ENCODE peak calls at places on chromosome 16, in eight cellular contexts. R is A549, J is PC-3, I is brain microvascular endothelial cell, D is bronchial epithelial cell, Z is astrocyte of the cerebellum, P is HFFc6, Q is OCI-LY7. V is an unnamed sample.

GRCh38 chr16:4409081-4409932 is 7.1 kb downstream of the CORO7 start:
- DNase-seq in R (peak), J (peak), I (no peak), D (no peak), Z (no peak), P (no peak), Q (no peak), V (peak)

GRCh38 chr16:11957591-11958395 is 7.2 kb upstream of the TNFRSF17 start:
- DNase-seq in R (no peak), J (no peak), I (no peak), D (no peak), Z (no peak), P (no peak), Q (no peak), V (no peak)

GRCh38 chr16:30535777-30536190 is 1.1 kb upstream of the ZNF747 start:
- DNase-seq in R (no peak), J (peak), I (peak), D (peak), Z (no peak), P (peak), Q (peak), V (no peak)

GRCh38 chr16:19284207-19284606 is 1.3 kb upstream of the CLEC19A start:
- DNase-seq in R (peak), J (peak), I (peak), D (peak), Z (no peak), P (no peak), Q (no peak), V (no peak)

GRCh38 chr16:56632160-56632847 is at the start of gene MT1M:
- DNase-seq in R (no peak), J (peak), I (no peak), D (no peak), Z (no peak), P (no peak), Q (no peak), V (no peak)

GRCh38 chr16:75282811-75283281 is 31.4 kb upstream of the BCAR1 start:
- DNase-seq in R (no peak), J (no peak), I (no peak), D (no peak), Z (no peak), P (no peak), Q (no peak), V (no peak)

GRCh38 chr16:20023190-20023589 is 50.5 kb downstream of the GPR139 start:
- DNase-seq in R (no peak), J (peak), I (peak), D (peak), Z (peak), P (no peak), Q (peak), V (no peak)

GRCh38 chr16:68284847-68285246 is 20.5 kb downstream of the SLC7A6 start:
- DNase-seq in R (no peak), J (no peak), I (no peak), D (no peak), Z (no peak), P (no peak), Q (peak), V (no peak)

GRCh38 chr16:83899272-83899897 is 470 bp downstream of the MLYCD start:
- DNase-seq in R (peak), J (peak), I (peak), D (peak), Z (no peak), P (peak), Q (peak), V (no peak)

GRCh38 chr16:10961231-10961630 is 16.9 kb downstream of the CLEC16A start:
- DNase-seq in R (no peak), J (no peak), I (peak), D (peak), Z (no peak), P (peak), Q (no peak), V (no peak)

GRCh38 chr16:24921229-24921628 is 75.5 kb downstream of the SLC5A11 start:
- DNase-seq in R (no peak), J (no peak), I (no peak), D (no peak), Z (no peak), P (no peak), Q (no peak), V (no peak)

GRCh38 chr16:57513371-57514102 is 22.8 kb downstream of the CCDC102A start:
- DNase-seq in R (no peak), J (no peak), I (no peak), D (no peak), Z (no peak), P (no peak), Q (no peak), V (no peak)

GRCh38 chr16:20344630-20345029 is 7.9 kb downstream of the UMOD start:
- DNase-seq in R (no peak), J (no peak), I (no peak), D (no peak), Z (no peak), P (no peak), Q (no peak), V (no peak)

GRCh38 chr16:4392382-4393242 is 21.0 kb downstream of the VASN start:
- DNase-seq in R (no peak), J (no peak), I (no peak), D (peak), Z (no peak), P (peak), Q (no peak), V (peak)

GRCh38 chr16:12027091-12027490 is 50.6 kb downstream of the SNX29 start:
- DNase-seq in R (no peak), J (peak), I (no peak), D (peak), Z (no peak), P (no peak), Q (peak), V (no peak)

GRCh38 chr16:22220714-22221113 is 14.6 kb downstream of the EEF2K start:
- DNase-seq in R (no peak), J (no peak), I (no peak), D (no peak), Z (no peak), P (no peak), Q (no peak), V (no peak)

GRCh38 chr16:58048914-58049696 is 23.6 kb downstream of the MMP15 start:
- DNase-seq in R (no peak), J (no peak), I (no peak), D (no peak), Z (no peak), P (no peak), Q (no peak), V (no peak)

GRCh38 chr16:3216263-3216640 is 18.7 kb downstream of the ZNF200 start:
- DNase-seq in R (no peak), J (no peak), I (no peak), D (no peak), Z (no peak), P (no peak), Q (peak), V (no peak)

GRCh38 chr16:80993293-80993691 is 13.4 kb downstream of the CMC2 start:
- DNase-seq in R (no peak), J (no peak), I (peak), D (peak), Z (peak), P (peak), Q (no peak), V (no peak)

GRCh38 chr16:4747906-4748681 is 13.8 kb downstream of the DNAAF8 start:
- DNase-seq in R (no peak), J (no peak), I (no peak), D (no peak), Z (no peak), P (no peak), Q (no peak), V (no peak)

GRCh38 chr16:77696149-77696548 is 26.2 kb upstream of the NUDT7 start:
- DNase-seq in R (no peak), J (no peak), I (no peak), D (no peak), Z (no peak), P (no peak), Q (no peak), V (no peak)

GRCh38 chr16:29230671-29231091 is 175.8 kb downstream of the NPIPB11 start:
- DNase-seq in R (no peak), J (no peak), I (no peak), D (no peak), Z (no peak), P (no peak), Q (no peak), V (no peak)

GRCh38 chr16:88763502-88764053 is 21.4 kb downstream of the PIEZO1 start:
- DNase-seq in R (no peak), J (no peak), I (no peak), D (no peak), Z (no peak), P (no peak), Q (no peak), V (no peak)

GRCh38 chr16:1941924-1942809 is 832 bp downstream of the MSRB1 start:
- DNase-seq in R (no peak), J (peak), I (no peak), D (peak), Z (no peak), P (no peak), Q (peak), V (peak)

GRCh38 chr16:87541004-87541881 is 48.4 kb upstream of the ZCCHC14 start:
- DNase-seq in R (no peak), J (peak), I (peak), D (peak), Z (peak), P (no peak), Q (no peak), V (no peak)

GRCh38 chr16:54430491-54431030 is 144.0 kb upstream of the IRX3 start:
- DNase-seq in R (no peak), J (peak), I (peak), D (peak), Z (peak), P (peak), Q (no peak), V (no peak)

GRCh38 chr16:11557811-11558210 is 28.9 kb downstream of the LITAF start:
- DNase-seq in R (no peak), J (no peak), I (no peak), D (no peak), Z (no peak), P (no peak), Q (no peak), V (no peak)

GRCh38 chr16:30027588-30028437 is 3.3 kb downstream of the TLCD3B start:
- DNase-seq in R (no peak), J (no peak), I (no peak), D (no peak), Z (no peak), P (no peak), Q (no peak), V (no peak)

GRCh38 chr16:79188115-79188779 is 412.3 kb downstream of the MAF start:
- DNase-seq in R (no peak), J (no peak), I (no peak), D (no peak), Z (no peak), P (no peak), Q (no peak), V (no peak)

GRCh38 chr16:53826658-53827057 is 122.7 kb downstream of the FTO start:
- DNase-seq in R (no peak), J (no peak), I (no peak), D (no peak), Z (no peak), P (no peak), Q (no peak), V (no peak)

GRCh38 chr16:89999831-90000574 is 19.3 kb downstream of the DBNDD1 start:
- DNase-seq in R (no peak), J (peak), I (no peak), D (no peak), Z (no peak), P (no peak), Q (no peak), V (no peak)
- TF ChIP-seq CTCF in R (no peak), J (no peak), I (peak), D (no peak), Z (no peak), P (peak), Q (peak), V (peak)

GRCh38 chr16:64809876-64810629 is 311.8 kb downstream of the CDH11 start:
- DNase-seq in R (no peak), J (no peak), I (no peak), D (no peak), Z (no peak), P (no peak), Q (no peak), V (no peak)
- TF ChIP-seq CTCF in R (no peak), J (peak), I (no peak), D (no peak), Z (no peak), P (no peak), Q (no peak), V (no peak)

GRCh38 chr16:85825326-85825725 is 25.8 kb downstream of the COX4I1 start:
- DNase-seq in R (no peak), J (no peak), I (no peak), D (no peak), Z (no peak), P (no peak), Q (peak), V (peak)
- TF ChIP-seq CTCF in R (no peak), J (peak), I (peak), D (no peak), Z (no peak), P (peak), Q (peak), V (peak)

DNA sequence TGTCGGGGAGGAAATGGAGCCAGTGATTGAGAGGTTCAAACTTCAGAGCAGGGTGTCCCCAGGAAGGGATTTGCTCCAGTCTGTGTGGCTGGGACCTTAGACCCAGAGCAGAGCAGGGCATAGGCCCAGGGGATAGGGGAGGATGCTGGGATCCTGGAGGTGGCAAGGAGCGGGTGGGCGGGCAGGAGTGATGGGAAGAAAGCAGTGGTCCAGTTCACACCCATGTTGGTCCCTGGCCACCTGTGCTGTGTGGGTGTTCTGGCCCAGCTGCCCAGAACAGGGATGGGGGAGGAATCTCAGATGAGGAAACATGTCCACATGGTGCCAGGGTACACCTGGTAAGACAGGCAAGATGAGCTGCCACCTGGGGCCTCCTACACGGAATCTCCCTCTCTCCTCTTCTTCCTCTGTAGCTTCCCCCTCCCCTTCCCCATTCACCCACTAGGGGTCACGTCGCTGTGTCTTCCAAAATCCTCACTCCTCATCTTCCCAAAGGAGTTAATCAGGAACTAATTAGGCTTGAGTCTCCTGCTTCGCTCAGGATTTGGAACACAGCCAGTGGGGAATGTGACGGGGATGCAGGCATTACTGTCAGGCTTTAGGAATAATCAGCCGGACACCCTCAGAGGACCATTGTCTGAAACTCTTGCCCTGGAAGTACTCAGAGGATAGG is 2.3 kb downstream of the BEAN1 start:
- DNase-seq in R (no peak), J (no peak), I (no peak), D (no peak), Z (no peak), P (no peak), Q (no peak), V (no peak)
- TF ChIP-seq CTCF in R (no peak), J (no peak), I (peak), D (no peak), Z (peak), P (peak), Q (no peak), V (no peak)

DNA sequence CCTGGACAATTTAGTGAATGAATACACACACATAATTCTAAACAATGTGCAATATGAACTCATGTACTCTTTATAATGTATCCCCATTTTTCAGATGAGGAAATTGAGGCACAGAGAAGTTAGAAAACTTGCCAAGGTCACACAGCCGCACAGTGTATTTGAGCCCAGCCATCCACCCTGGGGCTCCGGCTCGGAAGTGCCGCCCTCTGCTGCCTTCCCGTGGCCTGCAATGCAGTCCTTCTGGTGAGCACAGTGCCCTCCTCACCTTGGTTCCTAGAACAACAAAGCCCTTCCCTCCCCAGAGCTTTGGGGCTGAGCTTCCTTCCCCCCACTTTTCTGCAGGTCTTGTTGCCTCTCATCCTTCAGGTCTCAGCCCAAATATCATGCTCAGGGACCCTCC is 63.7 kb downstream of the C16orf78 start:
- DNase-seq in R (no peak), J (no peak), I (no peak), D (no peak), Z (no peak), P (no peak), Q (peak), V (no peak)
- TF ChIP-seq CTCF in R (no peak), J (no peak), I (no peak), D (no peak), Z (no peak), P (no peak), Q (peak), V (no peak)

GRCh38 chr16:72569677-72570076 is 397.7 kb upstream of the PMFBP1 start:
- DNase-seq in R (no peak), J (no peak), I (no peak), D (no peak), Z (no peak), P (no peak), Q (no peak), V (no peak)
- TF ChIP-seq CTCF in R (no peak), J (no peak), I (no peak), D (no peak), Z (no peak), P (no peak), Q (no peak), V (no peak)

V was measured in chondrocyte.